ENCODE peak calls at places on chromosomes 13 and 19, in four cellular contexts. One of them, this sample, is unnamed. For H3K4me1, the result is how much of the 10 kb centered on the place peaks cover.

GRCh38 chr13:105798541-105798940 is 736.9 kb downstream of the EFNB2 start:
- DNase-seq in K562: no peak
- DNase-seq in HepG2: no peak
- DNase-seq in GM12878: no peak
- DNase-seq in this sample: no peak

GRCh38 chr19:39082745-39083598 is 1.2 kb upstream of the ACP7 start:
- DNase-seq in K562: no peak
- DNase-seq in HepG2: no peak
- DNase-seq in GM12878: no peak
- DNase-seq in this sample: no peak

GRCh38 chr19:48452656-48453480 is 2.5 kb upstream of the KCNJ14 start:
- DNase-seq in GM12878: no peak
- DNase-seq in K562: no peak
- DNase-seq in HepG2: no peak
- DNase-seq in this sample: no peak

GRCh38 chr13:100529666-100530065 is 58.9 kb downstream of the GGACT start:
- DNase-seq in GM12878: no peak
- DNase-seq in HepG2: no peak
- DNase-seq in K562: no peak
- DNase-seq in this sample: no peak

GRCh38 chr13:108193806-108194205 is 21.5 kb downstream of the LIG4 start:
- DNase-seq in HepG2: no peak
- DNase-seq in K562: no peak
- DNase-seq in GM12878: no peak
- DNase-seq in this sample: no peak

GRCh38 chr19:28234637-28235036 is 978.3 kb downstream of the UQCRFS1 start:
- DNase-seq in HepG2: no peak
- DNase-seq in GM12878: no peak
- DNase-seq in K562: no peak
- DNase-seq in this sample: peak

GRCh38 chr13:30796132-30796832 is 60.9 kb downstream of the ALOX5AP start:
- DNase-seq in K562: no peak
- DNase-seq in GM12878: peak
- DNase-seq in HepG2: no peak
- DNase-seq in this sample: no peak

GRCh38 chr19:49983645-49984229 is 22.8 kb upstream of the SIGLEC11 start:
- DNase-seq in GM12878: peak
- DNase-seq in K562: peak
- DNase-seq in HepG2: peak
- DNase-seq in this sample: peak

GRCh38 chr19:35608250-35608649 is 4.3 kb upstream of the HAUS5 start:
- DNase-seq in HepG2: no peak
- DNase-seq in GM12878: no peak
- DNase-seq in K562: no peak
- DNase-seq in this sample: no peak

GRCh38 chr19:52739576-52739975 is 4.7 kb upstream of the ZNF611 start:
- DNase-seq in K562: peak
- DNase-seq in HepG2: no peak
- DNase-seq in GM12878: no peak
- DNase-seq in this sample: peak

GRCh38 chr13:93522486-93522885 is 295.9 kb downstream of the GPC6 start:
- DNase-seq in HepG2: no peak
- DNase-seq in GM12878: no peak
- DNase-seq in K562: no peak
- DNase-seq in this sample: peak

GRCh38 chr13:33723365-33723764 is 94.6 kb upstream of the RFC3 start:
- DNase-seq in K562: no peak
- DNase-seq in GM12878: no peak
- DNase-seq in HepG2: peak
- DNase-seq in this sample: no peak

GRCh38 chr13:76720827-76721226 is 165.4 kb downstream of the KCTD12 start:
- DNase-seq in K562: no peak
- DNase-seq in HepG2: no peak
- DNase-seq in GM12878: no peak
- DNase-seq in this sample: no peak

GRCh38 chr19:11322269-11323024 is 17.0 kb downstream of the RAB3D start:
- DNase-seq in HepG2: no peak
- DNase-seq in GM12878: no peak
- DNase-seq in K562: no peak
- DNase-seq in this sample: no peak

GRCh38 chr13:67238277-67238859 is 8.2 kb upstream of the PCDH9 start:
- DNase-seq in K562: peak
- DNase-seq in HepG2: peak
- DNase-seq in GM12878: no peak
- DNase-seq in this sample: peak

GRCh38 chr13:111061338-111062045 is 53.6 kb upstream of the ARHGEF7 start:
- DNase-seq in HepG2: no peak
- DNase-seq in K562: no peak
- DNase-seq in GM12878: no peak
- DNase-seq in this sample: no peak

GRCh38 chr13:34207334-34207733 is 389.4 kb downstream of the RFC3 start:
- DNase-seq in HepG2: no peak
- DNase-seq in GM12878: no peak
- DNase-seq in K562: no peak
- DNase-seq in this sample: no peak

GRCh38 chr13:48853381-48854102 is 122.2 kb upstream of the FNDC3A start:
- DNase-seq in HepG2: no peak
- DNase-seq in K562: no peak
- DNase-seq in GM12878: no peak
- DNase-seq in this sample: no peak

GRCh38 chr19:54465367-54466109 is 2.0 kb upstream of the LENG9 start:
- DNase-seq in GM12878: no peak
- DNase-seq in K562: peak
- DNase-seq in HepG2: no peak
- DNase-seq in this sample: peak

GRCh38 chr13:74026753-74027152 is 107.5 kb downstream of the KLF12 start:
- DNase-seq in K562: no peak
- DNase-seq in GM12878: peak
- DNase-seq in HepG2: no peak
- DNase-seq in this sample: peak

GRCh38 chr13:75850915-75851314 is 214.8 kb downstream of the LMO7 start:
- DNase-seq in GM12878: no peak
- DNase-seq in K562: peak
- DNase-seq in HepG2: no peak
- DNase-seq in this sample: no peak

GRCh38 chr13:62973804-62974203 is 1558.2 kb upstream of the PCDH20 start:
- DNase-seq in GM12878: no peak
- DNase-seq in HepG2: no peak
- DNase-seq in K562: no peak
- DNase-seq in this sample: no peak

GRCh38 chr13:96822900-96823299 is 171.4 kb downstream of the OXGR1 start:
- DNase-seq in GM12878: no peak
- DNase-seq in K562: peak
- DNase-seq in HepG2: peak
- DNase-seq in this sample: peak

GRCh38 chr13:74438911-74439310 is 304.7 kb upstream of the KLF12 start:
- DNase-seq in K562: no peak
- DNase-seq in HepG2: no peak
- DNase-seq in GM12878: no peak
- DNase-seq in this sample: no peak

GRCh38 chr19:33273881-33274662 is 28.3 kb downstream of the CEBPA start:
- DNase-seq in HepG2: peak
- DNase-seq in GM12878: no peak
- DNase-seq in K562: no peak
- DNase-seq in this sample: no peak

GRCh38 chr13:38372818-38373217 is 23.2 kb downstream of the UFM1 start:
- DNase-seq in K562: no peak
- DNase-seq in GM12878: no peak
- DNase-seq in HepG2: no peak
- DNase-seq in this sample: no peak

GRCh38 chr19:19550454-19550842 is 12.4 kb downstream of the CILP2 start:
- DNase-seq in HepG2: no peak
- DNase-seq in GM12878: no peak
- DNase-seq in K562: no peak
- DNase-seq in this sample: no peak

GRCh38 chr13:43686557-43686956 is 100.2 kb downstream of the ENOX1 start:
- DNase-seq in K562: no peak
- DNase-seq in GM12878: no peak
- DNase-seq in HepG2: peak
- DNase-seq in this sample: no peak

GRCh38 chr19:11288349-11288748 is 7.6 kb upstream of the TSPAN16 start:
- DNase-seq in HepG2: no peak
- DNase-seq in GM12878: no peak
- DNase-seq in K562: peak
- DNase-seq in this sample: peak

GRCh38 chr19:1847684-1848398 is 442 bp downstream of the REXO1 start:
- DNase-seq in HepG2: peak
- DNase-seq in K562: peak
- DNase-seq in GM12878: no peak
- DNase-seq in this sample: peak

GRCh38 chr19:48468806-48469055 is 438 bp upstream of the CYTH2 start:
- DNase-seq in GM12878: no peak
- DNase-seq in HepG2: no peak
- DNase-seq in K562: no peak
- DNase-seq in this sample: no peak

GRCh38 chr19:21848706-21849105 is 12.7 kb upstream of the ZNF43 start:
- DNase-seq in HepG2: no peak
- DNase-seq in K562: no peak
- DNase-seq in GM12878: no peak
- DNase-seq in this sample: no peak

GRCh38 chr13:24660023-24660806 is 20.0 kb upstream of the ATP12A start:
- DNase-seq in HepG2: no peak
- DNase-seq in GM12878: no peak
- DNase-seq in K562: no peak
- DNase-seq in this sample: no peak

GRCh38 chr13:43905435-43906031 is 25.8 kb downstream of the LACC1 start:
- DNase-seq in GM12878: no peak
- DNase-seq in HepG2: peak
- DNase-seq in K562: peak
- DNase-seq in this sample: peak

GRCh38 chr13:35179494-35179893 is 237.4 kb downstream of the NBEA start:
- DNase-seq in K562: no peak
- DNase-seq in GM12878: no peak
- DNase-seq in HepG2: no peak
- DNase-seq in this sample: no peak

DNA sequence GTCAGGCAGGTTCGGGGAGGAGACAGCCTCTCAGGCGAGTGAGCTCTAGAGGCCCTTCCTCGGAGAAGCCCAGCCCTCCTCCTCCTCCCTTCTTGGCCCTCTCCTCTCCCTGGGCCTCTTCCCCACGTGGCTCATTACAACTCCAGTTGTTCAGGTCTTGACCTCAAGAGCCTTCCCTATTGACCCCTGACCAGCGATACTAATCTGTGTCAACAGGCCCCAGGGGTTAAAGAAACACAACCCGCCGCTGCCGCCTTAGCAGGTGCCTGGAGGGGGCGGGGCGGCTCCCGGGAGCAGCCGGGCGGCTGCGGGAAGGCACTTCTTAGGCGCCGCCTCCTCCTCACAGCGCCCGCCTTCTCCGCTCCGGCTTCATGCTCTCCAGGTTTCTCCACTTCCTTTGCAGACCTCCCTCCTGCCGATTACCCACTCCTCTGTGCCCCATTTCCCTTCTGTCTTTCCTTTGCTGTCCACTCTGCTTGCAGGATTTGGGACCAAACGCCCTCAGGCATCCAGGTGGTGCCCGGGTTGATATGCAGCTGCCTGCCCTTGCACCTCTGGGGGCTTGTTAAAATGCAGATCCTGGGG is 51.0 kb downstream of the LYL1 start:
- DNase-seq in HepG2: peak
- DNase-seq in K562: peak
- DNase-seq in GM12878: no peak
- DNase-seq in this sample: peak
- TF ChIP-seq EZH2 in HepG2: no peak
- TF ChIP-seq EZH2 in K562: no peak
- TF ChIP-seq EZH2 in GM12878: no peak
- TF ChIP-seq EZH2 in this sample: peak

GRCh38 chr13:26517931-26518330 is 39.6 kb upstream of the WASF3 start:
- DNase-seq in GM12878: no peak
- DNase-seq in HepG2: no peak
- DNase-seq in K562: no peak
- DNase-seq in this sample: no peak
- TF ChIP-seq CREB1 in GM12878: no peak
- TF ChIP-seq CREB1 in HepG2: no peak
- TF ChIP-seq CREB1 in K562: no peak
- TF ChIP-seq CREB1 in this sample: no peak

GRCh38 chr19:46390866-46391265 is 22.5 kb downstream of the CCDC8 start:
- DNase-seq in GM12878: no peak
- DNase-seq in K562: no peak
- DNase-seq in HepG2: no peak
- DNase-seq in this sample: no peak
- H3K4me1 ChIP-seq in GM12878: under half
- H3K4me1 ChIP-seq in K562: under half
- H3K4me1 ChIP-seq in HepG2: under half
- H3K4me1 ChIP-seq in this sample: under half

GRCh38 chr19:591099-591958 is 1.6 kb downstream of the HCN2 start:
- DNase-seq in HepG2: no peak
- DNase-seq in GM12878: no peak
- DNase-seq in K562: peak
- DNase-seq in this sample: peak
- TF ChIP-seq EZH2 in HepG2: peak
- TF ChIP-seq EZH2 in GM12878: no peak
- TF ChIP-seq EZH2 in K562: no peak
- TF ChIP-seq EZH2 in this sample: no peak

DNA sequence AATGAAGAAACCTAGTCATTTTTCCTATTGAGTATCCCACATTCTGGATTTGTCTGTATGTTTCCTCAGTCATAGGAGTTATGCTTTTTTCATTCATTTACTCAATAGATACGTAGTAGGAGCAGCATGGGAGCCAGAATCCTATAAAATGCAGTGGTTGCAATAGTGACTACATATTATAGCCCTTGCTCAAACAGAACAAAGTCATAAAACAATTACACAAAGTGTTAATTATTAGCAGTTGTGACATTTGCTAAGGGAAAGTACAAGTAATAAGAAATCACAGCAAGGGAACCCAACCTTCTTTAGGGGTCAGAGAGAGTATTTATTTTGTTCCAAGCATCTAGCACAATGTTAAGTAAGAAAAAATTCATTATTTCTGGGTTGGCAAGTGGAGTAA is 27.7 kb upstream of the POU4F1 start:
- DNase-seq in K562: no peak
- DNase-seq in HepG2: no peak
- DNase-seq in GM12878: no peak
- DNase-seq in this sample: no peak
- TF ChIP-seq CREB1 in K562: no peak
- TF ChIP-seq CREB1 in HepG2: no peak
- TF ChIP-seq CREB1 in GM12878: no peak
- TF ChIP-seq CREB1 in this sample: no peak

DNA sequence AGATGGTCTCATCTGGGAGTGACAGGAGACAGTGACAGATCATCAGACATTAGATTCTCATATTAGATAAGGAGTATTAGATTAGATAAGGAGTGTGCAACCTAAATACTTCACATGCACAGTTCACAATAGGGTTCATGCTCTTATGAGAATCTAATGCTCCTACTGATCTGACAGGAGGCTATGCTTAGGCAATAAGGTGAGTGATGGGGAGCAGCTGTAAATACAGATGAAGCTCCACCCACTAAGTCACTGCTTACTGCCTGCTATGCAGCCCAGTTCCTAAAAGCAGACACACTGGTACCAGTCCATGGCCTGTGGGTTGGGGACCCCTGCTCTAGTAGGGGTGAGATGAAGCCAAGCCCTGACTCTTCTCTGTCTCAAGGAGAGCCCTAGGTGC is 10.0 kb upstream of the IGFL3 start:
- DNase-seq in GM12878: no peak
- DNase-seq in HepG2: no peak
- DNase-seq in K562: no peak
- DNase-seq in this sample: no peak
- H3K4me1 ChIP-seq in GM12878: under half
- H3K4me1 ChIP-seq in HepG2: under half
- H3K4me1 ChIP-seq in K562: under half
- H3K4me1 ChIP-seq in this sample: under half